ENCODE peak calls at places on chromosome 19, in five cellular contexts. P is brain pericyte; E is HepG2; G is EH; S is stimulated activated CD8-positive, alpha-beta memory T cell treated with anti-CD3 and anti-CD28 coated beads, Interleukin-7, amount 100 ng/mL, for 24 hours. Q is an unnamed sample.

GRCh38 chr19:5080030-5080644 is 111.2 kb downstream of the KDM4B start:
- DNase-seq in P (no peak), G (no peak), E (no peak), S (no peak), Q (no peak)

GRCh38 chr19:7534531-7534980 is 961 bp upstream of the PNPLA6 start:
- DNase-seq in P (no peak), E (peak), S (no peak), G (peak), Q (peak)

GRCh38 chr19:940591-941291 is 14.9 kb downstream of the ARID3A start:
- DNase-seq in G (no peak), P (peak), S (no peak), E (no peak), Q (peak)

GRCh38 chr19:33472696-33473624 is 48.6 kb downstream of the PEPD start:
- DNase-seq in P (peak), S (no peak), E (no peak), G (peak), Q (no peak)

GRCh38 chr19:18278521-18279265 is 2.7 kb downstream of the JUND start:
- DNase-seq in G (peak), E (no peak), P (no peak), S (no peak), Q (no peak)

GRCh38 chr19:677201-677600 is 1.0 kb downstream of the FSTL3 start:
- DNase-seq in E (peak), S (no peak), G (peak), P (no peak), Q (no peak)

GRCh38 chr19:51044327-51044726 is 9.5 kb upstream of the KLK12 start:
- DNase-seq in S (no peak), E (no peak), P (no peak), G (no peak), Q (peak)

GRCh38 chr19:29662604-29663404 is 2.5 kb upstream of the PLEKHF1 start:
- DNase-seq in E (no peak), S (no peak), G (peak), P (no peak), Q (peak)

GRCh38 chr19:15170345-15170744 is 30.4 kb downstream of the NOTCH3 start:
- DNase-seq in G (no peak), E (no peak), S (no peak), P (no peak), Q (no peak)

GRCh38 chr19:7928741-7929701 is 3.1 kb upstream of the CTXN1 start:
- DNase-seq in S (no peak), E (peak), G (peak), P (peak), Q (no peak)

GRCh38 chr19:32652893-32653625 is 21.9 kb downstream of the ANKRD27 start:
- DNase-seq in P (no peak), E (no peak), G (peak), S (no peak), Q (no peak)

GRCh38 chr19:19032420-19033175 is 719 bp downstream of the SUGP2 start:
- DNase-seq in S (peak), E (peak), P (peak), G (peak), Q (peak)

GRCh38 chr19:5955638-5955935 is 22.4 kb downstream of the RANBP3 start:
- DNase-seq in G (peak), S (no peak), P (no peak), E (no peak), Q (no peak)

GRCh38 chr19:29287061-29287460 is 74.1 kb upstream of the UQCRFS1 start:
- DNase-seq in G (no peak), S (no peak), P (no peak), E (no peak), Q (peak)

GRCh38 chr19:10553087-10553667 is 9.5 kb downstream of the ATG4D start:
- DNase-seq in S (no peak), E (no peak), G (no peak), P (no peak), Q (no peak)

GRCh38 chr19:15249560-15249874 is 17.3 kb upstream of the EPHX3 start:
- DNase-seq in E (no peak), S (no peak), G (no peak), P (no peak), Q (no peak)

GRCh38 chr19:3732108-3732507 is 23.9 kb downstream of the TJP3 start:
- DNase-seq in G (no peak), S (no peak), P (no peak), E (no peak), Q (no peak)

GRCh38 chr19:58385313-58386165 is 1.5 kb upstream of the RPS5 start:
- DNase-seq in S (no peak), E (no peak), P (no peak), G (no peak), Q (no peak)

GRCh38 chr19:15367439-15367838 is 12.1 kb downstream of the AKAP8 start:
- DNase-seq in E (no peak), G (no peak), P (no peak), S (no peak), Q (no peak)

GRCh38 chr19:47641891-47642485 is 33.1 kb downstream of the BICRA start:
- DNase-seq in E (no peak), G (no peak), P (no peak), S (no peak), Q (no peak)

GRCh38 chr19:16899566-16900075 is 10.8 kb downstream of the F2RL3 start:
- DNase-seq in S (no peak), G (peak), P (no peak), E (peak), Q (no peak)

GRCh38 chr19:10683064-10683426 is 18.2 kb upstream of the QTRT1 start:
- DNase-seq in G (no peak), E (no peak), S (no peak), P (no peak), Q (no peak)

GRCh38 chr19:38361633-38362075 is 12.7 kb upstream of the PSMD8 start:
- DNase-seq in E (peak), G (peak), S (peak), P (no peak), Q (peak)

GRCh38 chr19:19461671-19462622 is 53.4 kb downstream of the TSSK6 start:
- DNase-seq in E (peak), G (peak), S (no peak), P (peak), Q (no peak)

GRCh38 chr19:2154587-2155075 is 3.3 kb upstream of the AP3D1 start:
- DNase-seq in G (peak), P (no peak), S (no peak), E (no peak), Q (no peak)

GRCh38 chr19:54209748-54210494 is 9.3 kb downstream of the RPS9 start:
- DNase-seq in G (peak), E (peak), P (peak), S (no peak), Q (peak)

GRCh38 chr19:36686365-36687213 is 823 bp upstream of the ZNF567 start:
- DNase-seq in S (no peak), P (no peak), E (no peak), G (peak), Q (no peak)

GRCh38 chr19:12202250-12202649 is 39.4 kb downstream of the ZNF136 start:
- DNase-seq in G (no peak), E (peak), P (no peak), S (peak), Q (peak)

GRCh38 chr19:4969772-4970531 is 1.0 kb downstream of the KDM4B start:
- DNase-seq in S (no peak), P (no peak), E (no peak), G (peak), Q (no peak)

GRCh38 chr19:56671613-56671994 is at the start of gene ZNF835:
- DNase-seq in E (no peak), S (peak), P (no peak), G (no peak), Q (peak)

GRCh38 chr19:16400911-16401675 is 70.7 kb downstream of the EPS15L1 start:
- DNase-seq in E (no peak), G (no peak), S (no peak), P (no peak), Q (no peak)

GRCh38 chr19:48632692-48633147 is 4.5 kb downstream of the DBP start:
- DNase-seq in E (no peak), P (no peak), G (peak), S (no peak), Q (no peak)

GRCh38 chr19:46542428-46543230 is 47.0 kb upstream of the PNMA8B start:
- DNase-seq in P (peak), G (peak), E (peak), S (peak), Q (peak)

GRCh38 chr19:3547301-3547731 is 8.3 kb downstream of the TEKTIP1 start:
- DNase-seq in G (peak), P (no peak), E (no peak), S (no peak), Q (no peak)

Q was measured in lower leg skin.